ENCODE peak calls at places on chromosomes 13 and 19, in ten cellular contexts. J, R, M, T, W, H, S, Q, A and K are unnamed samples.

GRCh38 chr13:36904219-36904618 is 15.8 kb downstream of the SMAD9 start:
- DNase-seq in T (no peak), W (no peak), S (no peak), A (no peak), R (no peak), Q (no peak), J (no peak), M (no peak), H (no peak), K (no peak)

GRCh38 chr19:11887247-11887617 is 350 bp upstream of the ZNF69 start:
- DNase-seq in T (no peak), R (no peak), W (no peak), J (no peak), H (no peak), S (no peak), M (no peak), Q (no peak), A (no peak), K (no peak)

GRCh38 chr13:99657848-99658265 is 156.6 kb downstream of the TM9SF2 start:
- DNase-seq in H (no peak), Q (peak), J (no peak), W (peak), M (peak), A (peak), R (peak), T (peak), S (peak), K (no peak)

GRCh38 chr13:111610077-111610476 is 289.6 kb downstream of the TEX29 start:
- DNase-seq in T (no peak), M (no peak), R (no peak), J (no peak), Q (no peak), S (no peak), A (peak), H (no peak), W (no peak), K (no peak)

GRCh38 chr19:52507266-52507665 is 20.2 kb upstream of the ZNF808 start:
- DNase-seq in W (no peak), T (no peak), A (no peak), J (no peak), Q (no peak), S (no peak), M (no peak), R (no peak), H (no peak), K (no peak)

GRCh38 chr13:96068729-96069128 is 15.5 kb upstream of the UGGT2 start:
- DNase-seq in W (no peak), M (no peak), T (no peak), H (no peak), J (no peak), S (no peak), A (no peak), Q (no peak), R (no peak), K (no peak)

GRCh38 chr13:67299072-67299635 is 69.0 kb upstream of the PCDH9 start:
- DNase-seq in A (no peak), J (peak), M (no peak), W (no peak), T (peak), H (no peak), R (no peak), Q (no peak), S (peak), K (no peak)

GRCh38 chr19:15378529-15379082 is 981 bp downstream of the AKAP8 start:
- DNase-seq in R (no peak), A (peak), Q (peak), T (peak), J (peak), S (peak), W (peak), H (no peak), M (peak), K (no peak)

GRCh38 chr13:87851395-87851794 is 180.2 kb downstream of the SLITRK5 start:
- DNase-seq in R (no peak), H (no peak), T (no peak), Q (no peak), J (no peak), A (no peak), W (no peak), S (no peak), M (no peak), K (no peak)

GRCh38 chr13:56299650-56300049 is 841.1 kb upstream of the PRR20A start:
- DNase-seq in M (no peak), J (no peak), W (no peak), S (no peak), Q (no peak), T (no peak), H (no peak), R (no peak), A (no peak), K (no peak)

GRCh38 chr13:109768176-109768575 is 18.2 kb downstream of the IRS2 start:
- DNase-seq in R (no peak), S (no peak), H (no peak), A (no peak), T (no peak), W (no peak), Q (no peak), M (no peak), J (no peak), K (no peak)

GRCh38 chr13:93388701-93389100 is 162.1 kb downstream of the GPC6 start:
- DNase-seq in Q (no peak), T (peak), A (no peak), R (no peak), J (peak), M (no peak), H (no peak), W (no peak), S (peak), K (no peak)

GRCh38 chr13:76745246-76746200 is 140.7 kb downstream of the KCTD12 start:
- DNase-seq in J (no peak), H (no peak), M (no peak), A (no peak), S (no peak), T (no peak), R (no peak), W (no peak), Q (no peak), K (no peak)

GRCh38 chr19:58572818-58573657 is at the start of gene MZF1:
- DNase-seq in A (peak), J (peak), S (peak), R (peak), T (peak), Q (peak), W (peak), M (peak), H (no peak), K (peak)

GRCh38 chr13:102800145-102801041 is 1.5 kb downstream of the BIVM start:
- DNase-seq in Q (peak), J (peak), T (peak), M (peak), H (peak), W (peak), R (peak), A (peak), S (peak), K (peak)
- TF ChIP-seq CTCF in Q (peak), J (peak), T (peak), M (peak), H (peak), W (peak), R (peak), A (peak), S (peak), K (peak)

GRCh38 chr19:35848919-35849505 is 3.3 kb downstream of the NPHS1 start:
- DNase-seq in W (no peak), S (no peak), M (no peak), H (no peak), A (no peak), J (no peak), T (no peak), Q (no peak), R (no peak), K (no peak)
- H3K4me3 ChIP-seq in W (no peak), S (no peak), M (no peak), H (no peak), A (no peak), J (no peak), T (no peak), Q (no peak), R (no peak), K (no peak)

GRCh38 chr19:44260343-44260681 is 626 bp downstream of the ZNF233 start:
- DNase-seq in M (no peak), Q (no peak), H (no peak), R (no peak), S (no peak), A (no peak), T (no peak), J (no peak), W (peak), K (no peak)
- H3K27ac ChIP-seq in M (no peak), Q (peak), H (no peak), R (no peak), S (peak), A (no peak), T (no peak), J (no peak), W (peak), K (no peak)

GRCh38 chr13:89925107-89925506 is 1422.4 kb upstream of the MIR17HG start:
- DNase-seq in A (no peak), Q (no peak), J (peak), W (peak), H (no peak), S (peak), T (peak), M (no peak), R (no peak), K (no peak)
- TF ChIP-seq CTCF in A (peak), Q (peak), J (peak), W (peak), H (no peak), S (peak), T (peak), M (no peak), R (no peak), K (no peak)

DNA sequence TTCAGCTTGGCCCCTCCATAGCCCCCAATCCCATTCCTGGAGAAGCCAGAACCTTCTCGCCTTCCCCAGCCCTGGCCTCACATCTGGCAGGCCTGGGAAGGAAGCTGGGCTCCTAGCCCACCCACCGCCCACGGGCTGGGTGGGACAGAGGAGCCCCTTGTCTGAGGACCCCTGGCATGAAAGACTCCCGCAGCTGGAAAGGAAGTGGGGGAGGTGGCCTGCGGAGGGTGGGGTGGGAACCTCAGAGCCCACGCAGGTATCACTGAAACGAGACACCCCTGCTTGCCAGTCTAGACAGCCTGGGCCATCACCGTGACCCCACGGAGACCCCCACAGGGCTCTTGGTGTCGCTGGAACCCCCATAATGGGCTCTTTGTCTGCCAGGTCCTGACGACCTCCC is 7.6 kb upstream of the NANOS3 start:
- DNase-seq in S (no peak), A (no peak), H (no peak), R (no peak), J (no peak), W (no peak), M (no peak), Q (no peak), T (no peak), K (no peak)
- H3K4me3 ChIP-seq in S (no peak), A (no peak), H (no peak), R (no peak), J (no peak), W (no peak), M (no peak), Q (no peak), T (no peak), K (no peak)